ENCODE peak calls at places on chromosomes 16 and 17, in eight cellular contexts. T is transverse colon; N is iPS DF 6.9; O is neuronal stem cell; R is naive thymus-derived CD4-positive, alpha-beta T cell; U is heart right ventricle; I is body of pancreas; J is ascending aorta. H is an unnamed sample. For H3K4me1, the result is how much of the 10 kb centered on the place peaks cover.

GRCh38 chr16:9039208-9039607 is 52.2 kb upstream of the HAPSTR1 start:
- DNase-seq in O (no peak), N (no peak), R (no peak), I (no peak), T (no peak), J (no peak), U (no peak), H (no peak)

GRCh38 chr17:59254742-59255141 is 34.4 kb downstream of the GDPD1 start:
- DNase-seq in N (no peak), O (no peak), U (no peak), R (no peak), J (no peak), I (no peak), T (no peak), H (no peak)

GRCh38 chr16:7953360-7953759 is 620.7 kb downstream of the RBFOX1 start:
- DNase-seq in I (no peak), N (no peak), J (no peak), O (no peak), R (no peak), T (no peak), U (no peak), H (no peak)

GRCh38 chr16:16113076-16113475 is 110.2 kb downstream of the ABCC6 start:
- DNase-seq in J (no peak), O (no peak), R (no peak), U (no peak), T (no peak), I (no peak), N (no peak), H (no peak)

GRCh38 chr17:35244345-35245195 is 1.7 kb downstream of the SLFN5 start:
- DNase-seq in T (peak), J (peak), R (peak), O (no peak), N (no peak), U (peak), I (peak), H (peak)

GRCh38 chr16:85488414-85488813 is 124.7 kb upstream of the GSE1 start:
- DNase-seq in I (no peak), J (no peak), U (no peak), T (no peak), O (no peak), N (no peak), R (no peak), H (no peak)

GRCh38 chr16:27239026-27239425 is 29.5 kb downstream of the NSMCE1 start:
- DNase-seq in T (no peak), I (no peak), O (no peak), R (no peak), N (no peak), J (no peak), U (no peak), H (no peak)

GRCh38 chr17:67245694-67246397 is 850 bp upstream of the HELZ start:
- DNase-seq in N (no peak), T (peak), J (no peak), R (peak), I (peak), U (peak), O (peak), H (peak)

GRCh38 chr17:77609553-77610517 is 348.7 kb upstream of the TNRC6C start:
- DNase-seq in R (peak), I (no peak), U (no peak), T (peak), O (no peak), N (no peak), J (no peak), H (peak)

GRCh38 chr17:4706121-4706520 is 2.2 kb upstream of the PELP1 start:
- DNase-seq in R (no peak), J (no peak), I (no peak), T (no peak), U (no peak), O (no peak), N (no peak), H (no peak)

GRCh38 chr17:73476890-73477350 is 165.1 kb upstream of the CDC42EP4 start:
- DNase-seq in T (no peak), R (no peak), N (no peak), J (no peak), I (no peak), U (peak), O (no peak), H (no peak)

GRCh38 chr16:11405331-11406176 is 60.3 kb downstream of the RMI2 start:
- DNase-seq in N (no peak), R (peak), T (peak), J (no peak), O (no peak), I (peak), U (no peak), H (peak)

GRCh38 chr17:73170324-73170723 is 5.5 kb downstream of the SSTR2 start:
- DNase-seq in R (no peak), U (no peak), N (no peak), I (no peak), T (no peak), J (no peak), O (no peak), H (no peak)

GRCh38 chr17:50904522-50905459 is 38.6 kb upstream of the TOB1 start:
- DNase-seq in T (peak), N (no peak), O (no peak), I (peak), R (no peak), U (peak), J (no peak), H (peak)

GRCh38 chr16:50802000-50802399 is 60.1 kb downstream of the CYLD start:
- DNase-seq in T (no peak), O (no peak), U (no peak), J (no peak), N (no peak), I (no peak), R (no peak), H (no peak)

GRCh38 chr17:81254955-81255717 is 16.0 kb downstream of the NDUFAF8 start:
- DNase-seq in N (no peak), T (peak), J (no peak), O (no peak), U (peak), I (peak), R (no peak), H (peak)

GRCh38 chr16:89169778-89170177 is 1.8 kb upstream of the CDH15 start:
- DNase-seq in U (no peak), I (no peak), R (no peak), O (no peak), J (no peak), T (no peak), N (no peak), H (no peak)

GRCh38 chr16:64035337-64035736 is 1086.5 kb downstream of the CDH11 start:
- DNase-seq in U (no peak), T (no peak), O (no peak), J (no peak), I (no peak), R (no peak), N (no peak), H (no peak)

GRCh38 chr16:16110111-16110490 is 113.2 kb downstream of the ABCC6 start:
- DNase-seq in J (no peak), I (no peak), R (no peak), O (no peak), U (no peak), N (no peak), T (no peak), H (no peak)

GRCh38 chr17:39209317-39210092 is 9.4 kb downstream of the RPL19 start:
- DNase-seq in T (peak), J (peak), U (peak), N (no peak), I (peak), O (no peak), R (peak), H (peak)

GRCh38 chr17:4679652-4680051 is 24.3 kb downstream of the PELP1 start:
- DNase-seq in I (no peak), R (no peak), J (no peak), N (no peak), T (no peak), O (no peak), U (no peak), H (no peak)

GRCh38 chr17:45087496-45087975 is 26.4 kb downstream of the NMT1 start:
- DNase-seq in N (no peak), O (no peak), T (peak), R (no peak), U (no peak), I (no peak), J (no peak), H (no peak)

GRCh38 chr17:81230043-81230820 is 7.5 kb upstream of the CEP131 start:
- DNase-seq in N (no peak), R (no peak), T (no peak), I (no peak), U (no peak), O (no peak), J (no peak), H (no peak)

GRCh38 chr17:58691701-58692238 is at the start of gene TEX14:
- DNase-seq in R (no peak), N (no peak), T (no peak), I (peak), J (no peak), U (peak), O (no peak), H (no peak)

GRCh38 chr16:22008215-22009142 is 568 bp downstream of the MOSMO start:
- DNase-seq in J (no peak), U (peak), O (no peak), T (peak), I (peak), R (peak), N (no peak), H (peak)

GRCh38 chr16:11685844-11686618 is 17.8 kb downstream of the SNN start:
- DNase-seq in J (no peak), U (no peak), I (no peak), O (no peak), N (no peak), T (no peak), R (no peak), H (no peak)

GRCh38 chr16:77212736-77213541 is 13.7 kb downstream of the SYCE1L start:
- DNase-seq in U (peak), T (peak), N (no peak), I (peak), R (peak), O (peak), J (no peak), H (peak)

GRCh38 chr17:35630530-35631148 is 43.5 kb downstream of the AP2B1 start:
- DNase-seq in N (no peak), I (no peak), R (no peak), T (no peak), U (no peak), O (no peak), J (no peak), H (no peak)

GRCh38 chr17:2009737-2010136 is 15.4 kb downstream of the RTN4RL1 start:
- DNase-seq in I (no peak), R (no peak), U (no peak), N (no peak), O (no peak), J (no peak), T (no peak), H (no peak)
- H3K4me3 ChIP-seq in I (no peak), R (no peak), U (no peak), N (no peak), O (no peak), J (no peak), T (no peak), H (no peak)

GRCh38 chr17:17017343-17018014 is 24.8 kb upstream of the MPRIP start:
- DNase-seq in I (peak), O (no peak), J (no peak), N (no peak), R (no peak), U (no peak), T (no peak), H (no peak)
- H3K4me1 ChIP-seq in I (half or more), O (under half), J (under half), N (under half), R (under half), U (under half), T (under half), H (under half)

GRCh38 chr17:28951991-28952975 is 965 bp upstream of the PHF12 start:
- DNase-seq in J (peak), I (peak), R (peak), N (peak), O (peak), T (peak), U (peak), H (peak)

GRCh38 chr17:28955408-28955807 is 4.1 kb upstream of the PHF12 start:
- DNase-seq in O (no peak), I (no peak), U (no peak), N (no peak), R (no peak), T (no peak), J (no peak), H (no peak)

GRCh38 chr17:28951428-28951990 is at the start of gene PHF12:
- DNase-seq in J (peak), O (peak), I (peak), R (peak), U (peak), T (peak), N (peak), H (peak)

GRCh38 chr17:28954886-28955285 is 3.6 kb upstream of the PHF12 start:
- DNase-seq in U (no peak), J (no peak), I (no peak), N (no peak), T (no peak), O (no peak), R (no peak), H (no peak)

GRCh38 chr17:28953444-28954118 is 2.3 kb upstream of the PHF12 start:
- DNase-seq in I (peak), O (peak), N (peak), T (peak), R (peak), U (no peak), J (no peak), H (peak)
- H3K4me3 ChIP-seq in I (no peak), O (no peak), N (no peak), T (no peak), R (no peak), U (no peak), J (no peak), H (no peak)

DNA sequence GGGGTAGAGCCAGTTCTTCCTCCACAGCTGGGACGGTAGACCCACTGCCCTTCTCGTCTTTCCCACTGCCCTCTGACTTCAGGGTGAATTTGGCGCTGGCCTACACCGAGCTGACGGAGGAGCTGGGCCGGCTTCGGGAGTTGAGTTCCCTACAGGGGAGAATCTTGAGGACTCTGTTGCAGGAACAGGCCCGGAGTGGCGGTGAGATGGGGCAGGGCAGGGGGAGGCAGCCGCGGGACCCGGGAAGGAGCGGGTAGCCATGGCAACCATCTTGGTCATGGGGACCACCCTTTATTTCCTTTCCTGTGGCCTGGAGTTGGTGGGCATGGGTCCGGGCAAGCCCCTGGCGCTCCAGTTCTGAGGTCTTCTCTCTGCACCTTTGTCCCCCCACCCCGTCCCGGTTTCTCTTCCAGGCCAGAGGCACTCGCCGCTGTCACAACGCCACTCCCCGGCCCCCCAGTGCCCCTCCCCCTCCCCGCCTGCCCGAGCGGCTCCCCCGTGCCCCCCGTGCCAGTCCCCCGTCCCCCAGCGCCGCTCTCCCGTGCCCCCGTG is 14.4 kb downstream of the TBKBP1 start:
- DNase-seq in T (no peak), U (no peak), N (no peak), I (no peak), J (no peak), O (no peak), R (no peak), H (no peak)
- H3K4me1 ChIP-seq in T (under half), U (half or more), N (under half), I (under half), J (under half), O (under half), R (half or more), H (under half)

GRCh38 chr17:74860999-74861553 is 1.4 kb upstream of the GRIN2C start:
- DNase-seq in U (no peak), J (no peak), I (no peak), R (no peak), N (no peak), O (no peak), T (no peak), H (no peak)
- H3K4me3 ChIP-seq in U (peak), J (peak), I (no peak), R (no peak), N (peak), O (no peak), T (no peak), H (peak)